ENCODE peak calls at places on chromosomes 6 and 20, in six cellular contexts. One of them, this sample, is unnamed. For H3K36me3 and H3K9me3, the result is how much of the 10 kb centered on the place peaks cover.

GRCh38 chr6:14612016-14612415 is 494.4 kb downstream of the CD83 start:
- DNase-seq in hepatocyte: no peak
- DNase-seq in aorta: no peak
- DNase-seq in upper lobe of right lung: no peak
- DNase-seq in mesenchymal stem cell: peak
- DNase-seq in gastrocnemius medialis: no peak
- DNase-seq in this sample: peak

GRCh38 chr20:4320284-4320683 is 304.9 kb upstream of the RNF24 start:
- DNase-seq in hepatocyte: no peak
- DNase-seq in gastrocnemius medialis: no peak
- DNase-seq in mesenchymal stem cell: no peak
- DNase-seq in upper lobe of right lung: no peak
- DNase-seq in aorta: no peak
- DNase-seq in this sample: no peak

GRCh38 chr6:7728855-7729590 is 3.1 kb downstream of the BMP6 start:
- DNase-seq in aorta: no peak
- DNase-seq in hepatocyte: no peak
- DNase-seq in gastrocnemius medialis: no peak
- DNase-seq in upper lobe of right lung: no peak
- DNase-seq in mesenchymal stem cell: no peak
- DNase-seq in this sample: no peak

GRCh38 chr20:62772994-62773858 is 23.0 kb upstream of the MRGBP start:
- DNase-seq in aorta: no peak
- DNase-seq in mesenchymal stem cell: no peak
- DNase-seq in hepatocyte: no peak
- DNase-seq in upper lobe of right lung: no peak
- DNase-seq in gastrocnemius medialis: no peak
- DNase-seq in this sample: peak

GRCh38 chr20:19859444-19859843 is 101.4 kb downstream of the RIN2 start:
- DNase-seq in hepatocyte: no peak
- DNase-seq in mesenchymal stem cell: no peak
- DNase-seq in gastrocnemius medialis: no peak
- DNase-seq in upper lobe of right lung: no peak
- DNase-seq in aorta: no peak
- DNase-seq in this sample: no peak

GRCh38 chr6:160348209-160348551 is at the start of gene SLC22A3:
- DNase-seq in gastrocnemius medialis: no peak
- DNase-seq in hepatocyte: peak
- DNase-seq in upper lobe of right lung: peak
- DNase-seq in mesenchymal stem cell: no peak
- DNase-seq in aorta: peak
- DNase-seq in this sample: peak

GRCh38 chr6:27668442-27669275 is 195.8 kb upstream of the ZNF184 start:
- DNase-seq in aorta: no peak
- DNase-seq in gastrocnemius medialis: no peak
- DNase-seq in hepatocyte: peak
- DNase-seq in mesenchymal stem cell: peak
- DNase-seq in upper lobe of right lung: no peak
- DNase-seq in this sample: peak

GRCh38 chr6:3789018-3789895 is 37.7 kb upstream of the PXDC1 start:
- DNase-seq in hepatocyte: peak
- DNase-seq in mesenchymal stem cell: peak
- DNase-seq in gastrocnemius medialis: no peak
- DNase-seq in upper lobe of right lung: no peak
- DNase-seq in aorta: no peak
- DNase-seq in this sample: no peak

GRCh38 chr20:6908673-6909072 is 141.2 kb downstream of the BMP2 start:
- DNase-seq in upper lobe of right lung: no peak
- DNase-seq in mesenchymal stem cell: no peak
- DNase-seq in gastrocnemius medialis: no peak
- DNase-seq in aorta: no peak
- DNase-seq in hepatocyte: no peak
- DNase-seq in this sample: no peak

GRCh38 chr6:46583711-46584110 is 68.9 kb downstream of the CYP39A1 start:
- DNase-seq in upper lobe of right lung: no peak
- DNase-seq in hepatocyte: peak
- DNase-seq in mesenchymal stem cell: no peak
- DNase-seq in gastrocnemius medialis: no peak
- DNase-seq in aorta: no peak
- DNase-seq in this sample: peak

GRCh38 chr20:29878281-29878741 is 1379.2 kb upstream of the DEFB115 start:
- DNase-seq in upper lobe of right lung: peak
- DNase-seq in hepatocyte: no peak
- DNase-seq in gastrocnemius medialis: no peak
- DNase-seq in aorta: peak
- DNase-seq in mesenchymal stem cell: no peak
- DNase-seq in this sample: peak

GRCh38 chr20:5078399-5078958 is 41.3 kb downstream of the PCNA start:
- DNase-seq in upper lobe of right lung: peak
- DNase-seq in gastrocnemius medialis: peak
- DNase-seq in aorta: no peak
- DNase-seq in hepatocyte: no peak
- DNase-seq in mesenchymal stem cell: peak
- DNase-seq in this sample: peak

GRCh38 chr6:139392834-139393233 is 18.4 kb upstream of the CITED2 start:
- DNase-seq in hepatocyte: no peak
- DNase-seq in mesenchymal stem cell: no peak
- DNase-seq in gastrocnemius medialis: no peak
- DNase-seq in upper lobe of right lung: no peak
- DNase-seq in aorta: no peak
- DNase-seq in this sample: no peak

GRCh38 chr6:34570066-34570833 is 14.1 kb upstream of the SPDEF start:
- DNase-seq in hepatocyte: no peak
- DNase-seq in mesenchymal stem cell: no peak
- DNase-seq in gastrocnemius medialis: no peak
- DNase-seq in upper lobe of right lung: no peak
- DNase-seq in aorta: no peak
- DNase-seq in this sample: no peak

GRCh38 chr6:53888931-53889330 is 94.1 kb downstream of the LRRC1 start:
- DNase-seq in upper lobe of right lung: no peak
- DNase-seq in gastrocnemius medialis: no peak
- DNase-seq in mesenchymal stem cell: peak
- DNase-seq in hepatocyte: no peak
- DNase-seq in aorta: no peak
- DNase-seq in this sample: no peak

GRCh38 chr6:26311012-26311384 is 54.0 kb upstream of the BTN3A2 start:
- DNase-seq in gastrocnemius medialis: no peak
- DNase-seq in aorta: no peak
- DNase-seq in upper lobe of right lung: no peak
- DNase-seq in mesenchymal stem cell: peak
- DNase-seq in hepatocyte: no peak
- DNase-seq in this sample: no peak

GRCh38 chr6:5241242-5241641 is 19.5 kb downstream of the LYRM4 start:
- DNase-seq in mesenchymal stem cell: no peak
- DNase-seq in hepatocyte: no peak
- DNase-seq in aorta: no peak
- DNase-seq in gastrocnemius medialis: no peak
- DNase-seq in upper lobe of right lung: no peak
- DNase-seq in this sample: no peak

GRCh38 chr20:64051532-64052325 is 2.3 kb upstream of the SOX18 start:
- DNase-seq in aorta: no peak
- DNase-seq in gastrocnemius medialis: no peak
- DNase-seq in hepatocyte: no peak
- DNase-seq in upper lobe of right lung: peak
- DNase-seq in mesenchymal stem cell: no peak
- DNase-seq in this sample: no peak

GRCh38 chr6:134352786-134353480 is 35.0 kb upstream of the SGK1 start:
- DNase-seq in hepatocyte: no peak
- DNase-seq in gastrocnemius medialis: no peak
- DNase-seq in mesenchymal stem cell: peak
- DNase-seq in aorta: no peak
- DNase-seq in upper lobe of right lung: no peak
- DNase-seq in this sample: peak

GRCh38 chr6:46888578-46888977 is 33.2 kb downstream of the ADGRF5 start:
- DNase-seq in aorta: no peak
- DNase-seq in hepatocyte: no peak
- DNase-seq in upper lobe of right lung: no peak
- DNase-seq in mesenchymal stem cell: peak
- DNase-seq in gastrocnemius medialis: no peak
- DNase-seq in this sample: no peak

GRCh38 chr6:143027058-143027457 is 33.6 kb upstream of the AIG1 start:
- DNase-seq in upper lobe of right lung: peak
- DNase-seq in aorta: peak
- DNase-seq in gastrocnemius medialis: no peak
- DNase-seq in mesenchymal stem cell: peak
- DNase-seq in hepatocyte: peak
- DNase-seq in this sample: no peak

GRCh38 chr6:68633654-68634502 is 1.2 kb upstream of the ADGRB3 start:
- DNase-seq in aorta: no peak
- DNase-seq in upper lobe of right lung: no peak
- DNase-seq in hepatocyte: no peak
- DNase-seq in mesenchymal stem cell: peak
- DNase-seq in gastrocnemius medialis: no peak
- DNase-seq in this sample: no peak

GRCh38 chr20:62888910-62889309 is 27.3 kb upstream of the TCFL5 start:
- DNase-seq in gastrocnemius medialis: no peak
- DNase-seq in mesenchymal stem cell: no peak
- DNase-seq in upper lobe of right lung: no peak
- DNase-seq in aorta: no peak
- DNase-seq in hepatocyte: no peak
- DNase-seq in this sample: no peak

GRCh38 chr20:18288748-18289705 is 700 bp downstream of the ZNF133 start:
- DNase-seq in hepatocyte: peak
- DNase-seq in mesenchymal stem cell: peak
- DNase-seq in aorta: no peak
- DNase-seq in gastrocnemius medialis: no peak
- DNase-seq in upper lobe of right lung: no peak
- DNase-seq in this sample: no peak

GRCh38 chr6:87274660-87275273 is 47.6 kb upstream of the SMIM8 start:
- DNase-seq in gastrocnemius medialis: no peak
- DNase-seq in aorta: no peak
- DNase-seq in upper lobe of right lung: no peak
- DNase-seq in mesenchymal stem cell: peak
- DNase-seq in hepatocyte: peak
- DNase-seq in this sample: peak

GRCh38 chr6:129667621-129668020 is 42.4 kb downstream of the ARHGAP18 start:
- DNase-seq in mesenchymal stem cell: no peak
- DNase-seq in upper lobe of right lung: no peak
- DNase-seq in gastrocnemius medialis: no peak
- DNase-seq in aorta: no peak
- DNase-seq in hepatocyte: no peak
- DNase-seq in this sample: peak

GRCh38 chr6:103570431-103570830 is 1289.3 kb downstream of the HACE1 start:
- DNase-seq in upper lobe of right lung: no peak
- DNase-seq in gastrocnemius medialis: no peak
- DNase-seq in hepatocyte: no peak
- DNase-seq in aorta: no peak
- DNase-seq in mesenchymal stem cell: no peak
- DNase-seq in this sample: no peak

GRCh38 chr6:16306334-16306733 is 67.9 kb downstream of the GMPR start:
- DNase-seq in hepatocyte: no peak
- DNase-seq in aorta: no peak
- DNase-seq in mesenchymal stem cell: no peak
- DNase-seq in gastrocnemius medialis: no peak
- DNase-seq in upper lobe of right lung: no peak
- DNase-seq in this sample: no peak

GRCh38 chr6:7528565-7528964 is 12.9 kb upstream of the DSP start:
- DNase-seq in upper lobe of right lung: no peak
- DNase-seq in mesenchymal stem cell: no peak
- DNase-seq in aorta: no peak
- DNase-seq in hepatocyte: no peak
- DNase-seq in gastrocnemius medialis: no peak
- DNase-seq in this sample: no peak

GRCh38 chr6:1757133-1757532 is 147.4 kb downstream of the FOXC1 start:
- DNase-seq in gastrocnemius medialis: no peak
- DNase-seq in mesenchymal stem cell: no peak
- DNase-seq in aorta: no peak
- DNase-seq in upper lobe of right lung: no peak
- DNase-seq in hepatocyte: no peak
- DNase-seq in this sample: no peak

GRCh38 chr6:1756472-1757129 is 146.9 kb downstream of the FOXC1 start:
- DNase-seq in upper lobe of right lung: no peak
- DNase-seq in gastrocnemius medialis: no peak
- DNase-seq in mesenchymal stem cell: no peak
- DNase-seq in aorta: no peak
- DNase-seq in hepatocyte: no peak
- DNase-seq in this sample: no peak

GRCh38 chr6:1760876-1761275 is 151.2 kb downstream of the FOXC1 start:
- DNase-seq in aorta: no peak
- DNase-seq in hepatocyte: no peak
- DNase-seq in upper lobe of right lung: no peak
- DNase-seq in mesenchymal stem cell: no peak
- DNase-seq in gastrocnemius medialis: no peak
- DNase-seq in this sample: no peak

GRCh38 chr6:1759877-1760276 is 150.2 kb downstream of the FOXC1 start:
- DNase-seq in hepatocyte: no peak
- DNase-seq in upper lobe of right lung: no peak
- DNase-seq in gastrocnemius medialis: no peak
- DNase-seq in mesenchymal stem cell: no peak
- DNase-seq in aorta: no peak
- DNase-seq in this sample: no peak

GRCh38 chr6:1758076-1758679 is 148.5 kb downstream of the FOXC1 start:
- DNase-seq in aorta: no peak
- DNase-seq in gastrocnemius medialis: no peak
- DNase-seq in hepatocyte: no peak
- DNase-seq in mesenchymal stem cell: no peak
- DNase-seq in upper lobe of right lung: no peak
- DNase-seq in this sample: no peak
- H3K4me3 ChIP-seq in aorta: no peak
- H3K4me3 ChIP-seq in gastrocnemius medialis: no peak
- H3K4me3 ChIP-seq in hepatocyte: no peak
- H3K4me3 ChIP-seq in mesenchymal stem cell: no peak
- H3K4me3 ChIP-seq in upper lobe of right lung: no peak
- H3K4me3 ChIP-seq in this sample: no peak

DNA sequence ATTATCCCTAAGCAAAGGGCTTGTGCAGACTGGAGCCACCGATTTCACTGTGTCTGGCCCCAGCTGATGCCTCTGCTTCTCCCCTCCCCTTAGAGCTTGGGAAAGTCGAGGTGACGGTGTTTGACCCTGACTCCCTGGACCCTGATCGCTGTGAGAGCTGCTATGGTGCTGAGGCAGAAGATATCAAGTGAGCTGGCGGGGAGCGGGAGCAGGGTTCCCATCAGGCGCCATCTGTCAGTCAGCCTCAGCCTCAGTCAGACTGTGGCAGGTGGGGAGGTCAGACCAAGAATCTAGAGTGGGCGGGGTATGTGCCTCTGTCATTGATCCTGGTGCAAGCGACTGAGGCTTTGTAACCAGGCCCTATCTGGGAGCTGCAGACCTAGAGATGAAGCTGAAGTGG is 5.4 kb downstream of the ERGIC3 start:
- DNase-seq in upper lobe of right lung: no peak
- DNase-seq in hepatocyte: no peak
- DNase-seq in aorta: no peak
- DNase-seq in mesenchymal stem cell: no peak
- DNase-seq in gastrocnemius medialis: no peak
- DNase-seq in this sample: no peak
- H3K36me3 ChIP-seq in upper lobe of right lung: half or more
- H3K36me3 ChIP-seq in hepatocyte: under half
- H3K36me3 ChIP-seq in aorta: under half
- H3K36me3 ChIP-seq in mesenchymal stem cell: half or more
- H3K36me3 ChIP-seq in gastrocnemius medialis: half or more
- H3K36me3 ChIP-seq in this sample: half or more

GRCh38 chr20:12153616-12154015 is 235.9 kb downstream of the BTBD3 start:
- DNase-seq in gastrocnemius medialis: no peak
- DNase-seq in aorta: no peak
- DNase-seq in mesenchymal stem cell: peak
- DNase-seq in upper lobe of right lung: no peak
- DNase-seq in hepatocyte: no peak
- DNase-seq in this sample: peak
- H3K9me3 ChIP-seq in gastrocnemius medialis: under half
- H3K9me3 ChIP-seq in aorta: under half
- H3K9me3 ChIP-seq in mesenchymal stem cell: under half
- H3K9me3 ChIP-seq in upper lobe of right lung: under half
- H3K9me3 ChIP-seq in hepatocyte: under half
- H3K9me3 ChIP-seq in this sample: under half

GRCh38 chr20:10639762-10640556 is 33.8 kb downstream of the JAG1 start:
- DNase-seq in upper lobe of right lung: no peak
- DNase-seq in gastrocnemius medialis: no peak
- DNase-seq in hepatocyte: no peak
- DNase-seq in mesenchymal stem cell: no peak
- DNase-seq in aorta: peak
- DNase-seq in this sample: no peak
- H3K4me3 ChIP-seq in upper lobe of right lung: no peak
- H3K4me3 ChIP-seq in gastrocnemius medialis: no peak
- H3K4me3 ChIP-seq in hepatocyte: no peak
- H3K4me3 ChIP-seq in mesenchymal stem cell: no peak
- H3K4me3 ChIP-seq in aorta: no peak
- H3K4me3 ChIP-seq in this sample: no peak